ENCODE peak calls at places on chromosomes 2 and 18, in five cellular contexts. W is MM.1S, O is breast epithelium, V is thoracic aorta, L is A549. U is an unnamed sample.

GRCh38 chr2:176132397-176133086 is 3.0 kb downstream of the HOXD8 start:
- DNase-seq in W (no peak), O (no peak), V (no peak), L (no peak), U (no peak)

GRCh38 chr2:143015681-143016080 is 113.5 kb upstream of the ARHGAP15 start:
- DNase-seq in W (no peak), O (no peak), V (no peak), L (no peak), U (no peak)

GRCh38 chr18:57426187-57426586 is 9.0 kb upstream of the ONECUT2 start:
- DNase-seq in W (peak), O (no peak), V (no peak), L (no peak), U (no peak)

GRCh38 chr2:11502740-11503292 is 31.0 kb upstream of the GREB1 start:
- DNase-seq in W (no peak), O (no peak), V (no peak), L (no peak), U (no peak)

GRCh38 chr2:109348645-109349554 is 219.9 kb downstream of the SH3RF3 start:
- DNase-seq in W (peak), O (no peak), V (no peak), L (no peak), U (peak)

GRCh38 chr2:217099561-217099960 is 239.7 kb upstream of the TNP1 start:
- DNase-seq in W (no peak), O (no peak), V (no peak), L (no peak), U (no peak)

GRCh38 chr2:37625781-37626548 is 45.5 kb downstream of the CDC42EP3 start:
- DNase-seq in W (peak), O (no peak), V (no peak), L (no peak), U (no peak)

GRCh38 chr18:51196811-51197660 is 445 bp downstream of the MEX3C start:
- DNase-seq in W (peak), O (peak), V (no peak), L (no peak), U (no peak)

GRCh38 chr2:86298411-86299390 is 38.7 kb downstream of the REEP1 start:
- DNase-seq in W (no peak), O (no peak), V (no peak), L (peak), U (no peak)

GRCh38 chr2:100742884-100743283 is 77.1 kb upstream of the NPAS2 start:
- DNase-seq in W (no peak), O (no peak), V (no peak), L (no peak), U (no peak)

GRCh38 chr2:240301256-240301795 is 134.1 kb upstream of the GPC1 start:
- DNase-seq in W (no peak), O (no peak), V (no peak), L (no peak), U (peak)

GRCh38 chr18:48866028-48866733 is 84.6 kb downstream of the SMAD7 start:
- DNase-seq in W (no peak), O (no peak), V (no peak), L (no peak), U (no peak)

GRCh38 chr2:25349397-25349796 is 7.7 kb upstream of the DNMT3A start:
- DNase-seq in W (no peak), O (no peak), V (no peak), L (no peak), U (no peak)

GRCh38 chr2:238024986-238025385 is 35.8 kb upstream of the SCLY start:
- DNase-seq in W (no peak), O (no peak), V (no peak), L (no peak), U (peak)

GRCh38 chr18:31648966-31649429 is 35.4 kb downstream of the B4GALT6 start:
- DNase-seq in W (no peak), O (no peak), V (no peak), L (peak), U (no peak)

GRCh38 chr2:183035298-183035953 is 2.8 kb downstream of the NCKAP1 start:
- DNase-seq in W (no peak), O (no peak), V (no peak), L (no peak), U (no peak)

GRCh38 chr2:114517580-114517979 is 75.1 kb downstream of the DPP10 start:
- DNase-seq in W (no peak), O (no peak), V (no peak), L (no peak), U (no peak)

GRCh38 chr2:155372969-155373368 is 674.5 kb downstream of the KCNJ3 start:
- DNase-seq in W (no peak), O (no peak), V (no peak), L (no peak), U (no peak)

GRCh38 chr2:42342061-42342794 is 18.8 kb downstream of the COX7A2L start:
- DNase-seq in W (no peak), O (peak), V (peak), L (no peak), U (no peak)

GRCh38 chr2:10384089-10384734 is 63.9 kb downstream of the ODC1 start:
- DNase-seq in W (no peak), O (no peak), V (no peak), L (no peak), U (no peak)

GRCh38 chr2:10385501-10385900 is 62.6 kb downstream of the ODC1 start:
- DNase-seq in W (no peak), O (no peak), V (no peak), L (no peak), U (no peak)

GRCh38 chr2:10385933-10386773 is 62.0 kb downstream of the ODC1 start:
- DNase-seq in W (no peak), O (no peak), V (no peak), L (peak), U (no peak)

GRCh38 chr2:10380048-10380926 is 67.8 kb downstream of the ODC1 start:
- DNase-seq in W (no peak), O (no peak), V (no peak), L (no peak), U (no peak)

GRCh38 chr2:10382313-10383061 is 65.6 kb downstream of the ODC1 start:
- DNase-seq in W (peak), O (no peak), V (no peak), L (no peak), U (no peak)
- TF ChIP-seq CTCF in W (no peak), O (no peak), V (no peak), L (no peak), U (no peak)

GRCh38 chr2:715038-715437 is 37.8 kb upstream of the TMEM18 start:
- DNase-seq in W (no peak), O (no peak), V (no peak), L (no peak), U (no peak)

GRCh38 chr2:710867-711266 is 33.7 kb upstream of the TMEM18 start:
- DNase-seq in W (no peak), O (no peak), V (no peak), L (no peak), U (no peak)

GRCh38 chr2:715847-716573 is 38.8 kb upstream of the TMEM18 start:
- DNase-seq in W (no peak), O (no peak), V (no peak), L (no peak), U (no peak)

GRCh38 chr2:709138-709779 is 32.1 kb upstream of the TMEM18 start:
- DNase-seq in W (no peak), O (no peak), V (no peak), L (no peak), U (no peak)

DNA sequence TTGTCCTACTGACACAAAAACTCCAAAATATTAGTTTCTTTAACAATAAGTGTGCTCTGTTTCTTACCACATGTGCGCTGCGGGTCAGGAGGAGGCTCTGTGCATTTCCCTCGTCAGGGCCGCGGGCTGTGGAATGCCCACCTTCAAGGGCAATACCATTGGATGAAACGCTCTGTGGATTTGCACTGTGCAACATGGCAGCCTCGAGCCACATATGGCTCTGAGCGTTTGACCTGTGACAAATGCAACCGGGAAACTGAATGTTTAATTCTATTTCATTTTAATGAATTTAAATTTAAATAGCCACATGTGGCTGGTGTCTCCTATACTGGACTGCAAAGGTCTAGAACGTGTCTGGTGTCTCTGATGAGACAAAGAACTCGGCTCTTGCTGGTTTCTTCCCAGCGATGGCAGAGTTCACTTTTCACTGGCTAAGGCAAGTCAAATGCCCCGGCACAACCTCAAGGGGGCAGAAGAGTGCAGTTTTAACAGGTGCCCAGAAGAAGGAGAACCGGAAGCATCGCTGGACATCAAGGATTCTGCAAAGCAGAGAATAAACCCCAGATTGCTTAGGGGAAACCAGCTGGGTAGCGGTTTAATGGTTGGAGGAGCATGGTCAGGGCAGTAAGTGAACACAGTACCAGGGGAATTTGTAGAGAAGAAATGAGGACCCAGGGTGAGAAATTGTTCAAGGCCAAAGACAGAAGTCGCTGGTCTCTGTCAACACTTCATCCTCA is 37.0 kb upstream of the TMEM18 start:
- DNase-seq in W (peak), O (peak), V (no peak), L (peak), U (no peak)
- TF ChIP-seq CTCF in W (peak), O (no peak), V (peak), L (peak), U (peak)

DNA sequence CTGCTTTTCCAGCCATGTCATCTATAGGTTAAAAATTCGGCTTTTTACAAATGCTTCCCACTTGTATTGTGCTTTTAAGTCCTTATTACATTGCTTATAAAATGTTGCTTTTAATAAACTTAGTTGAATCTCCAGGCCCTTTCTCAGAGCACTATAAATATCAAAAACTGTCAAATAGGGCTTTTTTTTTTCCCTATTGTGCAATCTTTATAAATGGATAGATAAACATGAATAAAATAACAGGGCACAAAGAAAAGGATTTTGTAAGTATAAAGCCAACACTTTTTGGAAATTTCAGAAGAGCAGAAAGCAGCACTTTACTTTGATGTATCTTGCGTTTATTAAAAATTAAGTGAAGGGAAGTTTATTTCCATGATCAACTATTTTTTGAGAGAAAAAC is 107.5 kb upstream of the CDCA7 start:
- DNase-seq in W (no peak), O (no peak), V (no peak), L (no peak), U (no peak)
- TF ChIP-seq CTCF in W (no peak), O (no peak), V (no peak), L (no peak), U (no peak)

DNA sequence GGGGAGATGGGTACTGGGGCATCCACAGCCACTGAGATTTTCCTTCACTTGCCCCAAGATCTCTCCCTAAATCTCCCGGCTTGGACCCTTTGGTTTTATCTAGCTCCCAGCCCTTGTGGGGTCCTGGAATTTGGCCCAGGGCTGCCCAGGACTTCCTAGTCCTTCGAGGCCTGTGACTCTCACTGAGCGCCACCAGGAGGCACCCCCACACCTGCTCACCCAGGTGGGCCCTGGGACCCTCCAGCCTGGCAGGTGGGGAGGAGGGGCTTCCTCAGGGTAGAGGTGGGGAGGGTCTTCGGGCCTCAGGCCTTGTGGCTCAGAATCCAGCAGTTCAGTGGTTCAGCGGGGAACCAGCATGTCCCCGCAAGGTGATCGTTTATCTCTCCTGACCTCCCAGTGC is 11.9 kb upstream of the PRSS56 start:
- DNase-seq in W (no peak), O (no peak), V (no peak), L (no peak), U (no peak)
- TF ChIP-seq CTCF in W (no peak), O (no peak), V (no peak), L (no peak), U (no peak)

GRCh38 chr2:67135201-67135600 is 261.9 kb upstream of the ETAA1 start:
- DNase-seq in W (no peak), O (no peak), V (no peak), L (no peak), U (no peak)

GRCh38 chr2:67130526-67131309 is 266.4 kb upstream of the ETAA1 start:
- DNase-seq in W (no peak), O (no peak), V (no peak), L (no peak), U (no peak)
- TF ChIP-seq CTCF in W (no peak), O (no peak), V (no peak), L (no peak), U (no peak)

GRCh38 chr18:53153800-53154199 is 813.8 kb downstream of the DCC start:
- DNase-seq in W (no peak), O (no peak), V (no peak), L (no peak), U (no peak)

GRCh38 chr18:53147472-53147871 is 807.5 kb downstream of the DCC start:
- DNase-seq in W (no peak), O (no peak), V (no peak), L (no peak), U (no peak)

GRCh38 chr18:53148056-53148574 is 808.1 kb downstream of the DCC start:
- DNase-seq in W (no peak), O (no peak), V (no peak), L (no peak), U (no peak)

GRCh38 chr18:53153281-53153680 is 813.3 kb downstream of the DCC start:
- DNase-seq in W (no peak), O (no peak), V (no peak), L (peak), U (no peak)

GRCh38 chr18:53152478-53152877 is 812.5 kb downstream of the DCC start:
- DNase-seq in W (no peak), O (no peak), V (no peak), L (no peak), U (no peak)
- TF ChIP-seq CTCF in W (no peak), O (no peak), V (no peak), L (no peak), U (no peak)

GRCh38 chr2:4549811-4550210 is 846.4 kb downstream of the DCDC2C start:
- DNase-seq in W (no peak), O (no peak), V (no peak), L (no peak), U (no peak)
- TF ChIP-seq CTCF in W (no peak), O (no peak), V (no peak), L (no peak), U (no peak)

DNA sequence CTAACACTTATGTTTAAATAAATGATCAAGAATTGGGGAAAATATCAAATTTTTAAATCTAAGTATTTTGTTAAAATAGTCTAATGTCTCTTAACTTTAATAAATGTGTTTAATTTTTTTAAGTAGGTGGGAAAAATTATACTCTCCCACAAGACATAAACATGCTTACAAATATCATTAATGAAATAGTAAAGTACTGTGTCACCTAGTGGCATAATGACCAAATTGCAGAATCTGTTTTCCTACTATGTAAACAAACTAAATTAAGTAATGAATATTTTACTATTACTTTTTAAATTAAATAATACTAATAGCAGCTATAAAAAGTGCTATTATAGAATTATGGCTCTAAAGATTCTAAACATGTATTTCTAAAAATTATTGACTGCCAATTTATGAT is 52.0 kb upstream of the CHAC2 start:
- DNase-seq in W (peak), O (no peak), V (no peak), L (peak), U (no peak)
- TF ChIP-seq CTCF in W (peak), O (no peak), V (peak), L (peak), U (peak)

DNA sequence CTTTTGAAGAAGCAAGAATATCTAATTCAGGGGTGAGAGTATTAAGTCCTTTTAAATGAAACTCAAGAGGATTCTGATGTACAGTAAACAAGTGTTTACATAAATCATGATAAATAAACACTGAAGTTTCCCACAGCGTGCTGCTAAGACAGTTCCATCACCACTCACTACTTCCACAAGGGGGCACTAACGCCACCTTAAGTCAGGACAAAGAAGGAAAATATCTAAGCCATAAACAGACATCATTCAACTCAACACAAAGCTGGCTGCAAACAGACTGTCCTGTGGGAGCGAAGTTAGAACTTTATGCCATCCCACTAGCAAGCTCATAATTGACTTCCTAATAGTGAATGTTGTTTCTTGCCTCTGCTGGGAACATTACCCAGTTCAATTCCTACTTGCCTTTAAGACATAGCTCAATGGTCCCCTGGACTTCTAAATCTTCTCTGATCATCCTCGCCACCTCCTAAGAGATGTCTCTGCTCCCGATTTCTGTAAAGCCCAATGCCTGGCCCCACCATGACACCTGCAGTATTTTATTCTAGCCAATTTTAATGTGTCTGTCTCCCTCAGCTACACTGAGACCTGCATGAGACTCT is 36.5 kb downstream of the MRPL44 start:
- DNase-seq in W (peak), O (peak), V (peak), L (peak), U (no peak)
- TF ChIP-seq CTCF in W (peak), O (peak), V (peak), L (peak), U (peak)